ENCODE peak calls at places on chromosomes 4 and X, in five cellular contexts. X is activated naive CD8-positive, alpha-beta T cell treated with anti-CD3 and anti-CD28 coated beads, Interleukin-2, amount 50 U/mL, for 24 hours; B is HFF-Myc; F is T47D; E is GM13977. Q is an unnamed sample.

GRCh38 chr4:26099967-26100366 is 185.9 kb downstream of the SMIM20 start:
- DNase-seq in X (no peak), B (no peak), F (no peak), E (no peak), Q (no peak)

GRCh38 chrX:129523076-129524055 is at the start of gene SMARCA1:
- DNase-seq in X (no peak), B (no peak), F (peak), E (no peak), Q (peak)

GRCh38 chr4:39613093-39613656 is 25.5 kb downstream of the SMIM14 start:
- DNase-seq in X (no peak), B (no peak), F (peak), E (no peak), Q (no peak)

GRCh38 chr4:14196141-14196540 is 568.6 kb upstream of the BOD1L1 start:
- DNase-seq in X (peak), B (no peak), F (peak), E (no peak), Q (no peak)

GRCh38 chr4:128385683-128386304 is 98.2 kb upstream of the PGRMC2 start:
- DNase-seq in X (no peak), B (no peak), F (no peak), E (peak), Q (no peak)

GRCh38 chrX:24023972-24024664 is 2.9 kb downstream of the KLHL15 start:
- DNase-seq in X (no peak), B (no peak), F (no peak), E (no peak), Q (no peak)

GRCh38 chr4:150501019-150501727 is 80.8 kb upstream of the MAB21L2 start:
- DNase-seq in X (no peak), B (no peak), F (no peak), E (no peak), Q (no peak)

GRCh38 chr4:1039493-1040343 is 28.3 kb downstream of the FGFRL1 start:
- DNase-seq in X (no peak), B (no peak), F (no peak), E (no peak), Q (no peak)

GRCh38 chr4:145808021-145808650 is 128.2 kb downstream of the C4orf51 start:
- DNase-seq in X (peak), B (peak), F (no peak), E (peak), Q (no peak)

GRCh38 chr4:107692197-107692596 is 27.8 kb downstream of the PAPSS1 start:
- DNase-seq in X (no peak), B (no peak), F (no peak), E (no peak), Q (no peak)

GRCh38 chr4:110091426-110091825 is 107.0 kb downstream of the ELOVL6 start:
- DNase-seq in X (no peak), B (peak), F (no peak), E (no peak), Q (no peak)

GRCh38 chr4:180635276-180635675 is 1607.9 kb upstream of the TENM3 start:
- DNase-seq in X (no peak), B (no peak), F (no peak), E (no peak), Q (no peak)

GRCh38 chr4:103802766-103803165 is 83.0 kb upstream of the TACR3 start:
- DNase-seq in X (no peak), B (no peak), F (no peak), E (no peak), Q (no peak)

GRCh38 chr4:8549352-8549931 is 30.8 kb upstream of the GPR78 start:
- DNase-seq in X (no peak), B (no peak), F (no peak), E (no peak), Q (no peak)

GRCh38 chrX:152637649-152638442 is at the start of gene GABRQ:
- DNase-seq in X (no peak), B (no peak), F (no peak), E (no peak), Q (peak)

GRCh38 chr4:173169428-173170209 is 1.0 kb downstream of the GALNT7 start:
- DNase-seq in X (peak), B (no peak), F (peak), E (peak), Q (peak)

GRCh38 chr4:8682725-8683124 is 90.2 kb downstream of the CPZ start:
- DNase-seq in X (no peak), B (no peak), F (no peak), E (no peak), Q (no peak)

GRCh38 chr4:2837110-2837903 is 6.3 kb upstream of the ADD1 start:
- DNase-seq in X (no peak), B (no peak), F (no peak), E (no peak), Q (no peak)

GRCh38 chr4:122612540-122612939 is 8.3 kb downstream of the IL21 start:
- DNase-seq in X (no peak), B (no peak), F (no peak), E (no peak), Q (no peak)

GRCh38 chr4:81852031-81852715 is 380.5 kb upstream of the RASGEF1B start:
- DNase-seq in X (no peak), B (no peak), F (no peak), E (no peak), Q (no peak)

GRCh38 chrX:154059729-154060245 is 37.7 kb downstream of the MECP2 start:
- DNase-seq in X (no peak), B (no peak), F (no peak), E (no peak), Q (no peak)

GRCh38 chrX:141760761-141761160 is 62.2 kb upstream of the SPANXD start:
- DNase-seq in X (no peak), B (no peak), F (no peak), E (no peak), Q (no peak)

Q was measured in midbrain.